ENCODE peak calls at places on chromosomes 11 and 22, in four cellular contexts. M is right cardiac atrium, T is AG04450, Q is hypothalamus. D is an unnamed sample.

GRCh38 chr22:22201185-22201924 is 43.2 kb upstream of the VPREB1 start:
- DNase-seq in M (peak), T (peak), Q (no peak), D (peak)

GRCh38 chr11:88100161-88100560 is 75.1 kb downstream of the RAB38 start:
- DNase-seq in M (no peak), T (no peak), Q (no peak), D (no peak)

GRCh38 chr11:105861225-105861624 is 160.8 kb downstream of the MSANTD4 start:
- DNase-seq in M (no peak), T (no peak), Q (no peak), D (peak)

GRCh38 chr11:60756307-60757032 is at the start of gene MS4A15:
- DNase-seq in M (no peak), T (no peak), Q (no peak), D (peak)

GRCh38 chr11:86182976-86183584 is 61.5 kb upstream of the EED start:
- DNase-seq in M (no peak), T (no peak), Q (no peak), D (peak)

GRCh38 chr11:118610220-118610772 is 2.9 kb downstream of the PHLDB1 start:
- DNase-seq in M (peak), T (no peak), Q (no peak), D (no peak)

GRCh38 chr11:58334708-58335107 is 24.2 kb downstream of the OR5B17 start:
- DNase-seq in M (no peak), T (peak), Q (no peak), D (peak)

GRCh38 chr11:119789766-119790407 is 60.9 kb upstream of the NECTIN1 start:
- DNase-seq in M (no peak), T (no peak), Q (no peak), D (no peak)

GRCh38 chr11:17528906-17529813 is 15.1 kb downstream of the USH1C start:
- DNase-seq in M (no peak), T (no peak), Q (no peak), D (no peak)

GRCh38 chr11:2673250-2673610 is 26.6 kb downstream of the KCNQ1OT1 start:
- DNase-seq in M (no peak), T (no peak), Q (no peak), D (no peak)

GRCh38 chr22:25134028-25134427 is 65.6 kb upstream of the CRYBB3 start:
- DNase-seq in M (no peak), T (no peak), Q (no peak), D (peak)

GRCh38 chr22:19430890-19431541 is 517 bp downstream of the HIRA start:
- DNase-seq in M (peak), T (no peak), Q (no peak), D (peak)

GRCh38 chr11:72561856-72562255 is 112.4 kb downstream of the PDE2A start:
- DNase-seq in M (no peak), T (no peak), Q (no peak), D (no peak)

GRCh38 chr11:61002598-61002997 is 31.1 kb downstream of the CD6 start:
- DNase-seq in M (no peak), T (no peak), Q (no peak), D (no peak)

D was measured in PC-3.